ENCODE peak calls at places on chromosomes 5 and 9, in eight cellular contexts. One of them, this sample, is unnamed.
A peak's percentile ranks its signal among the peaks of the same experiment; 100 is the strongest.

GRCh38 chr5:123696948-123697347 is 185.0 kb downstream of the CSNK1G3 start:
- DNase-seq in neural crest cell: no peak
- DNase-seq in GM03348: peak; percentile 74
- DNase-seq in neural progenitor cell: no peak
- DNase-seq in ovary: no peak
- DNase-seq in NCI-H748 treated with DMSO at 0.1 percent for 48 hours: no peak
- DNase-seq in MV-4-11: no peak
- DNase-seq in WERI-Rb-1: no peak
- DNase-seq in this sample: no peak

GRCh38 chr9:14344846-14345585 is 31.1 kb upstream of the NFIB start:
- DNase-seq in neural crest cell: no peak
- DNase-seq in NCI-H748 treated with DMSO at 0.1 percent for 48 hours: no peak
- DNase-seq in WERI-Rb-1: no peak
- DNase-seq in neural progenitor cell: peak; percentile 58
- DNase-seq in GM03348: no peak
- DNase-seq in MV-4-11: no peak
- DNase-seq in ovary: no peak
- DNase-seq in this sample: no peak

GRCh38 chr5:21142791-21143190 is 1154.8 kb upstream of the CDH18 start:
- DNase-seq in WERI-Rb-1: no peak
- DNase-seq in neural crest cell: no peak
- DNase-seq in ovary: no peak
- DNase-seq in MV-4-11: no peak
- DNase-seq in neural progenitor cell: no peak
- DNase-seq in NCI-H748 treated with DMSO at 0.1 percent for 48 hours: no peak
- DNase-seq in GM03348: no peak
- DNase-seq in this sample: no peak

GRCh38 chr5:98474211-98474610 is 299.3 kb upstream of the RGMB start:
- DNase-seq in NCI-H748 treated with DMSO at 0.1 percent for 48 hours: no peak
- DNase-seq in neural crest cell: no peak
- DNase-seq in GM03348: no peak
- DNase-seq in MV-4-11: no peak
- DNase-seq in WERI-Rb-1: no peak
- DNase-seq in ovary: no peak
- DNase-seq in neural progenitor cell: no peak
- DNase-seq in this sample: no peak

GRCh38 chr5:109479260-109479860 is 69.6 kb upstream of the PJA2 start:
- DNase-seq in MV-4-11: peak; percentile 7
- DNase-seq in ovary: no peak
- DNase-seq in NCI-H748 treated with DMSO at 0.1 percent for 48 hours: no peak
- DNase-seq in neural progenitor cell: peak; percentile 5
- DNase-seq in neural crest cell: no peak
- DNase-seq in WERI-Rb-1: no peak
- DNase-seq in GM03348: peak; percentile 34
- DNase-seq in this sample: no peak

GRCh38 chr9:87238545-87238944 is 259.1 kb upstream of the DAPK1 start:
- DNase-seq in WERI-Rb-1: no peak
- DNase-seq in MV-4-11: no peak
- DNase-seq in ovary: no peak
- DNase-seq in neural progenitor cell: no peak
- DNase-seq in NCI-H748 treated with DMSO at 0.1 percent for 48 hours: no peak
- DNase-seq in GM03348: no peak
- DNase-seq in neural crest cell: no peak
- DNase-seq in this sample: no peak

GRCh38 chr9:109910616-109911568 is 130.9 kb downstream of the PALM2AKAP2 start:
- DNase-seq in neural progenitor cell: no peak
- DNase-seq in neural crest cell: no peak
- DNase-seq in MV-4-11: no peak
- DNase-seq in NCI-H748 treated with DMSO at 0.1 percent for 48 hours: no peak
- DNase-seq in WERI-Rb-1: no peak
- DNase-seq in ovary: no peak
- DNase-seq in GM03348: peak; percentile 71
- DNase-seq in this sample: no peak

GRCh38 chr5:72441861-72442540 is 65.2 kb downstream of the ZNF366 start:
- DNase-seq in MV-4-11: peak; percentile 30
- DNase-seq in GM03348: peak; percentile 85
- DNase-seq in NCI-H748 treated with DMSO at 0.1 percent for 48 hours: no peak
- DNase-seq in neural progenitor cell: no peak
- DNase-seq in WERI-Rb-1: no peak
- DNase-seq in neural crest cell: no peak
- DNase-seq in ovary: no peak
- DNase-seq in this sample: no peak